ENCODE peak calls at places on chromosomes 11 and 22, in six cellular contexts. Z is iPS DF 6.9; V is dorsolateral prefrontal cortex; T is stimulated activated CD4-positive, alpha-beta T cell treated with anti-CD3 and anti-CD28 coated beads, Interleukin-2, amount 100 ng/mL, for 48 hours; R is activated gamma-delta T cell treated with anti-CD3 and anti-CD28 coated beads, Interleukin-2, amount 50 U/mL, for 16 hours; B is cardiac muscle cell. A is an unnamed sample.

GRCh38 chr11:61619827-61620226 is 39.0 kb upstream of the SYT7 start:
- DNase-seq in Z (no peak), V (no peak), B (no peak), R (no peak), T (no peak), A (no peak)

GRCh38 chr11:132587716-132588115 is 944.6 kb downstream of the OPCML start:
- DNase-seq in R (no peak), V (no peak), T (no peak), B (no peak), Z (no peak), A (no peak)

GRCh38 chr11:13249992-13250391 is 27.6 kb upstream of the BMAL1 start:
- DNase-seq in B (no peak), V (no peak), Z (no peak), T (no peak), R (no peak), A (no peak)

GRCh38 chr11:10413268-10413667 is 41.8 kb upstream of the AMPD3 start:
- DNase-seq in B (peak; percentile 14), T (peak; percentile 19), R (peak; percentile 26), V (no peak), Z (no peak), A (no peak)

GRCh38 chr11:79045811-79046304 is 395.0 kb downstream of the TENM4 start:
- DNase-seq in B (no peak), R (no peak), Z (no peak), V (no peak), T (no peak), A (no peak)

GRCh38 chr22:26428515-26429457 is at the start of gene ASPHD2:
- DNase-seq in T (peak; percentile 56), B (peak; percentile 73), R (peak; percentile 60), V (peak; percentile 36), Z (no peak), A (peak; percentile 87)

GRCh38 chr11:1060410-1060809 is 14.3 kb upstream of the MUC2 start:
- DNase-seq in B (no peak), V (peak; percentile 9), R (no peak), T (no peak), Z (no peak), A (no peak)

GRCh38 chr11:63951779-63952536 is 13.2 kb downstream of the NAA40 start:
- DNase-seq in V (no peak), R (no peak), B (no peak), T (no peak), Z (no peak), A (peak; percentile 51)

GRCh38 chr22:49590381-49590780 is 237.3 kb downstream of the BRD1 start:
- DNase-seq in T (no peak), Z (no peak), R (no peak), B (no peak), V (peak; percentile 8), A (no peak)

GRCh38 chr11:33633251-33634003 is 67.2 kb downstream of the C11orf91 start:
- DNase-seq in Z (no peak), B (no peak), V (no peak), R (no peak), T (no peak), A (no peak)

GRCh38 chr11:65488273-65489058 is 10.4 kb upstream of the MALAT1 start:
- DNase-seq in T (no peak), Z (no peak), B (no peak), R (no peak), V (no peak), A (no peak)

GRCh38 chr11:10780040-10780439 is 28.7 kb downstream of the EIF4G2 start:
- DNase-seq in V (no peak), B (no peak), T (no peak), Z (no peak), R (no peak), A (no peak)

GRCh38 chr11:63884191-63884590 is 32.8 kb downstream of the RCOR2 start:
- DNase-seq in V (no peak), T (no peak), Z (no peak), B (peak; percentile 53), R (no peak), A (no peak)

GRCh38 chr11:46661836-46662235 is 38.6 kb downstream of the ARHGAP1 start:
- DNase-seq in B (no peak), V (no peak), R (no peak), Z (no peak), T (no peak), A (no peak)

GRCh38 chr22:29555065-29555644 is 1.6 kb upstream of the THOC5 start:
- DNase-seq in B (no peak), T (no peak), R (no peak), Z (no peak), V (no peak), A (no peak)

GRCh38 chr11:132718711-132719641 is 813.3 kb downstream of the OPCML start:
- DNase-seq in B (no peak), T (peak; percentile 24), R (peak; percentile 9), V (no peak), Z (no peak), A (no peak)

GRCh38 chr11:126646701-126647209 is 291.3 kb downstream of the ST3GAL4 start:
- DNase-seq in V (no peak), Z (no peak), B (no peak), T (no peak), R (no peak), A (no peak)